ENCODE peak calls at places on chromosomes 4 and X, in four cellular contexts. D is SK-N-SH, I is GM12878, K is K562. E is an unnamed sample. For H3K9me3, the result is how much of the 10 kb centered on the place peaks cover.

GRCh38 chrX:124028177-124028576 is 66.7 kb downstream of the STAG2 start:
- DNase-seq in K (no peak), D (no peak), I (no peak), E (no peak)

GRCh38 chrX:112849010-112849409 is 8.4 kb upstream of the AMOT start:
- DNase-seq in I (no peak), D (peak), K (no peak), E (no peak)

GRCh38 chr4:31220921-31221320 is 500.8 kb downstream of the PCDH7 start:
- DNase-seq in I (no peak), D (no peak), K (no peak), E (no peak)

GRCh38 chr4:152591361-152591760 is 55.5 kb upstream of the FBXW7 start:
- DNase-seq in I (no peak), D (no peak), K (no peak), E (no peak)

GRCh38 chr4:180106997-180107396 is 2136.2 kb upstream of the TENM3 start:
- DNase-seq in I (no peak), K (no peak), D (no peak), E (no peak)

GRCh38 chrX:106457802-106458201 is 154.0 kb upstream of the RADX start:
- DNase-seq in D (no peak), K (no peak), I (no peak), E (no peak)

GRCh38 chr4:127124919-127125318 is 507.8 kb upstream of the INTU start:
- DNase-seq in D (no peak), K (no peak), I (no peak), E (no peak)

GRCh38 chr4:19700951-19701350 is 550.8 kb upstream of the SLIT2 start:
- DNase-seq in D (no peak), I (no peak), K (no peak), E (no peak)

GRCh38 chr4:74961230-74961629 is 28.3 kb downstream of the PARM1 start:
- DNase-seq in K (no peak), D (no peak), I (no peak), E (no peak)

GRCh38 chr4:159224412-159224811 is 121.5 kb downstream of the RAPGEF2 start:
- DNase-seq in I (no peak), K (no peak), D (no peak), E (no peak)

GRCh38 chr4:112145820-112146813 is 863 bp downstream of the FAM241A start:
- DNase-seq in K (peak), D (peak), I (peak), E (no peak)

GRCh38 chrX:20028588-20028987 is 37.7 kb upstream of the BCLAF3 start:
- DNase-seq in I (no peak), K (no peak), D (no peak), E (no peak)

GRCh38 chr4:188092824-188093223 is 16.6 kb downstream of the TRIML2 start:
- DNase-seq in D (no peak), K (no peak), I (no peak), E (no peak)

GRCh38 chrX:68808686-68809357 is 20.0 kb upstream of the EFNB1 start:
- DNase-seq in I (no peak), K (no peak), D (peak), E (peak)

GRCh38 chrX:154019633-154020499 is at the start of gene IRAK1:
- DNase-seq in I (no peak), D (peak), K (peak), E (no peak)

GRCh38 chrX:38804481-38805293 is 3.4 kb downstream of the MID1IP1 start:
- DNase-seq in I (no peak), K (peak), D (peak), E (no peak)

GRCh38 chrX:150200361-150200760 is 162.8 kb upstream of the MAMLD1 start:
- DNase-seq in D (no peak), K (no peak), I (no peak), E (no peak)

GRCh38 chr4:152992491-152992890 is 56.4 kb downstream of the FHDC1 start:
- DNase-seq in I (no peak), K (no peak), D (no peak), E (no peak)

GRCh38 chrX:92224406-92224805 is 445.2 kb downstream of the PCDH11X start:
- DNase-seq in D (no peak), I (no peak), K (no peak), E (no peak)

GRCh38 chr4:108031427-108032083 is 41.9 kb downstream of the HADH start:
- DNase-seq in K (no peak), I (no peak), D (no peak), E (no peak)

DNA sequence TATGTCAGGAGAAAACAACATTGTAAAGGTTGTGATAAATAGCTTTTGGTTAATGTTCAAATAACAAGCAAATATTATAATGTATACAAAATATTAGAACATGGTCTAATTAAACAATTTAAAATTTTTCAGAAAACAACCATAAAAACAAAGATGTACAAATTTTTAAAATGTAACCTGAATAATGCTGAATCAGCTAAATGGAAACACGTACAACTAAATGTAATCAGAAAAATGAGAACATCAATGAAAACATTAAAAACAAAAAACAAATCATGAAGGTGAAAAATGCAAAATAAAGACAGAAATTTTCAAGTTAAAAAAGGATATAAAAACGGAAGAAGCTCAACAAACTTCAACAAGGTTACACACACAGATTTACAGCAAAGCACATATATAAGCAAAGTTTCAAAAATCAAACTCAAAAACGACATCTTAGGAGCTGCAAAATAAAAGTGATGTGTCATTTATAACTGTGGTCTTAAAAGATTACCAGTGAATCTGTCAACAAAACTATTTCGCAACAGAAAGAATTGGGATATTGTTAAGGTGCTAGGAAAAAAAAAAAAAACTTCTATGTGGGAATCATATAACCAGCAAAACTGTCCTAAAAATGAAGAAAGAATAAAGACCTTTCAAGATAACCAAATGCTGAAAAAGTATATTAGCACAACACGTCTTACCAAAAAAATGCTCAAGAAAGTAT is 31.8 kb downstream of the ZNF732 start:
- DNase-seq in D (no peak), K (no peak), I (no peak), E (no peak)
- H3K9me3 ChIP-seq in D (half or more), K (under half), I (under half), E (under half)

GRCh38 chr4:109411964-109412363 is 21.7 kb upstream of the SEC24B start:
- DNase-seq in D (no peak), I (no peak), K (no peak), E (no peak)
- TF ChIP-seq JUND in D (no peak), I (no peak), K (no peak), E (no peak)

DNA sequence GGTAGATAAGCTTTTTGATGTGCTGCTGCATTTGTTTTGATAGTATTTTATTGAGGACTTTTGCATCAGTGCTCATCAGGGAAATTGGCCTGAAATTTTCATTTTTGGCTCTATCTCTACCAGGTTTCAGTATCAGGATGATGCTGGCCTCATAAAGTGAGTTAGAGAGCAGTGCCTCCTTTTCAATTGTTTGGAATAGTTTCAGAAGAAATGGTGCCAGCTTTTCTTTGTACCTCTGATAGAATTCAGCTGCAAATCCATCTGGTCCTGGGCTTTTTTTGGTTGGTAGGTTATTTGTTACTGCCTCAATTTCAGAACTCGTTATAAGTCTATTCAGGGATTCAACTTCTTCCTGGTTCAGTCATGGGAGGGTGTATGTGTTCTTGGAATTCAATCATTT is 15.6 kb upstream of the TMPRSS11F start:
- DNase-seq in D (no peak), I (no peak), K (no peak), E (no peak)
- TF ChIP-seq ZBTB33 in D (no peak), I (no peak), K (no peak), E (no peak)

GRCh38 chr4:161496-162284 is 37.4 kb downstream of the ZNF718 start:
- DNase-seq in I (no peak), K (no peak), D (no peak), E (no peak)
- H3K9me3 ChIP-seq in I (under half), K (under half), D (under half), E (under half)

DNA sequence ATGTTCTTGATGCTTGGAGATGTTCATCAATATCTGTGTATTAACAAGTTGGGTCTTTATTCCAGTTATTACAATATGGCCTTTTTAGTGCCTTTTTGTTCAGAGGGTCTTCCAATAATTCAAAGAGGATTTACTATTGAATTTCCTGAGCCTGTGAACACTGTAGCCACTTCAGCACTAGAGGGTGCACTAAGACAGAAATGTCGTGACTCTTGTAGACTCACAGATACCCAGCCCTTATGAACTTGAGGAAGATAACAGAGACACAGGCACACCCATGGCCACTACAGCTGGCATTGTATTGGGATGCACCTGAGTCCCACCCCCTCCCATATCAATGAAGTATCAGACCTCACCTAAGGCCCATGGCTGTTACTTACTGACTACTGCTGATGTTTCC is 54.4 kb upstream of the ACTRT1 start:
- DNase-seq in D (peak), K (no peak), I (no peak), E (no peak)
- TF ChIP-seq JUND in D (no peak), K (no peak), I (no peak), E (no peak)

GRCh38 chr4:113756005-113756410 is 5.5 kb downstream of the CAMK2D start:
- DNase-seq in I (peak), D (no peak), K (no peak), E (no peak)
- TF ChIP-seq ZBTB33 in I (no peak), D (no peak), K (no peak), E (no peak)

GRCh38 chr4:138451264-138451663 is 209.1 kb upstream of the SLC7A11 start:
- DNase-seq in D (no peak), I (no peak), K (no peak), E (no peak)

GRCh38 chr4:138455097-138455496 is 212.9 kb upstream of the SLC7A11 start:
- DNase-seq in D (no peak), K (no peak), I (no peak), E (no peak)

GRCh38 chr4:138450546-138450945 is 208.4 kb upstream of the SLC7A11 start:
- DNase-seq in I (no peak), K (no peak), D (no peak), E (no peak)

GRCh38 chr4:138449938-138450337 is 207.8 kb upstream of the SLC7A11 start:
- DNase-seq in K (no peak), D (peak), I (no peak), E (no peak)

GRCh38 chr4:138452823-138453222 is 210.7 kb upstream of the SLC7A11 start:
- DNase-seq in I (no peak), D (no peak), K (no peak), E (no peak)
- H3K9me3 ChIP-seq in I (under half), D (under half), K (under half), E (under half)

GRCh38 chr4:94714360-94714759 is 43.4 kb upstream of the BMPR1B start:
- DNase-seq in I (no peak), D (no peak), K (no peak), E (no peak)
- TF ChIP-seq JUND in I (no peak), D (no peak), K (no peak), E (no peak)

E was measured in HCT116.